ENCODE peak calls at places on chromosomes 12 and 14, in ten cellular contexts. V is effector memory CD4-positive, alpha-beta T cell; U is Panc1; D is body of pancreas; J is A549; N is left ventricle myocardium inferior; F is hepatocyte; R is cardiac muscle cell; W is tibial artery; T is PC-3. X is an unnamed sample.
A peak's percentile ranks its signal among the peaks of the same experiment; 100 is the strongest.

GRCh38 chr12:58479403-58479802 is 440.9 kb downstream of the LRIG3 start:
- DNase-seq in V (no peak), U (no peak), D (no peak), J (no peak), N (no peak), F (no peak), R (no peak), W (no peak), T (no peak), X (no peak)

GRCh38 chr12:68367136-68367535 is 35.0 kb upstream of the MDM1 start:
- DNase-seq in V (no peak), U (no peak), D (no peak), J (no peak), N (no peak), F (no peak), R (no peak), W (no peak), T (no peak), X (no peak)

GRCh38 chr12:18345021-18345735 is 83.9 kb downstream of the PIK3C2G start:
- DNase-seq in V (no peak), U (no peak), D (no peak), J (no peak), N (no peak), F (no peak), R (no peak), W (no peak), T (no peak), X (no peak)

GRCh38 chr14:26427059-26427458 is 170.8 kb downstream of the NOVA1 start:
- DNase-seq in V (no peak), U (no peak), D (no peak), J (no peak), N (no peak), F (no peak), R (no peak), W (peak; percentile 29), T (no peak), X (no peak)

GRCh38 chr12:6061661-6062060 is 62.8 kb downstream of the VWF start:
- DNase-seq in V (no peak), U (no peak), D (no peak), J (no peak), N (no peak), F (no peak), R (no peak), W (no peak), T (no peak), X (no peak)

GRCh38 chr12:67637718-67638117 is 10.8 kb upstream of the DYRK2 start:
- DNase-seq in V (no peak), U (no peak), D (no peak), J (no peak), N (no peak), F (no peak), R (no peak), W (no peak), T (no peak), X (no peak)

GRCh38 chr12:132517740-132518100 is 27.8 kb downstream of the FBRSL1 start:
- DNase-seq in V (no peak), U (no peak), D (peak; percentile 59), J (no peak), N (no peak), F (no peak), R (no peak), W (no peak), T (no peak), X (no peak)

GRCh38 chr14:53613404-53614253 is 343.0 kb downstream of the BMP4 start:
- DNase-seq in V (no peak), U (peak; percentile 69), D (peak; percentile 77), J (peak; percentile 97), N (no peak), F (peak; percentile 71), R (no peak), W (no peak), T (peak; percentile 92), X (no peak)

GRCh38 chr12:67826148-67826547 is 163.1 kb upstream of the IFNG-AS1 start:
- DNase-seq in V (no peak), U (no peak), D (no peak), J (no peak), N (no peak), F (no peak), R (no peak), W (no peak), T (no peak), X (no peak)

GRCh38 chr12:27652174-27652763 is 44.0 kb upstream of the REP15 start:
- DNase-seq in V (no peak), U (peak; percentile 69), D (peak; percentile 68), J (peak; percentile 82), N (no peak), F (peak; percentile 91), R (peak; percentile 90), W (peak; percentile 46), T (peak; percentile 97), X (peak; percentile 73)

GRCh38 chr14:85619866-85620265 is 89.9 kb downstream of the FLRT2 start:
- DNase-seq in V (no peak), U (no peak), D (no peak), J (no peak), N (no peak), F (no peak), R (no peak), W (no peak), T (no peak), X (no peak)

GRCh38 chr12:111616177-111616623 is 17.1 kb upstream of the ATXN2 start:
- DNase-seq in V (no peak), U (no peak), D (no peak), J (no peak), N (no peak), F (peak; percentile 18), R (no peak), W (no peak), T (no peak), X (no peak)

GRCh38 chr14:100348253-100348729 is 25.2 kb downstream of the SLC25A47 start:
- DNase-seq in V (no peak), U (no peak), D (no peak), J (no peak), N (no peak), F (no peak), R (no peak), W (no peak), T (no peak), X (no peak)

GRCh38 chr12:46963977-46964376 is 115.4 kb upstream of the PCED1B start:
- DNase-seq in V (no peak), U (no peak), D (peak; percentile 33), J (no peak), N (no peak), F (no peak), R (peak; percentile 78), W (no peak), T (peak; percentile 59), X (no peak)

GRCh38 chr14:69877492-69877891 is 1.7 kb upstream of the SMOC1 start:
- DNase-seq in V (no peak), U (peak; percentile 4), D (no peak), J (peak; percentile 51), N (no peak), F (peak; percentile 41), R (peak; percentile 60), W (no peak), T (no peak), X (no peak)

GRCh38 chr12:113247123-113248045 is 26.1 kb downstream of the TPCN1 start:
- DNase-seq in V (no peak), U (no peak), D (peak; percentile 46), J (no peak), N (no peak), F (peak; percentile 45), R (no peak), W (peak; percentile 55), T (peak; percentile 48), X (no peak)

DNA sequence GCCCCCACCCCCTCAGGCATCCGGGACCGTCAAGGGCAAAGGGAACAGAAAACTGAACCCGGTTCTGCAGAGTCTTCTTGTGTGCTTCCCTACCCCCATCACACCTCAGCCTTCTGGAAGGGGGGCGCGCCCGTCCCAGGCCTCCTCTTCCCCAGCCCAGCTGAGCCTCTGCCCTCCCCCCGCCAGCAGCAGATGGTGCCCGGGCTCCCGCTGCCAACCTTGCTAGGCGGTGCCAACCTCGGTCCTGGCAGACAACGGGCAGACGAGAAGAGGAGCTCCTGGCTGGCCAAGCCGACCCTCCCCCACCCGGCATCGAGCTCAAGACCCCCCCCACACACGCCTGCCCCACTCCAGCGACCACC is 8.7 kb downstream of the STAC3 start:
- DNase-seq in V (no peak), U (no peak), D (peak; percentile 76), J (no peak), N (peak; percentile 60), F (no peak), R (no peak), W (no peak), T (no peak), X (no peak)
- H3K4me3 ChIP-seq in V (peak overlapping the region; percentile 37), U (peak overlapping the region; percentile 56), D (no peak overlapping the region), J (peak overlapping the region; percentile 48), N (peak overlapping the region; percentile 60), F (peak overlapping the region; percentile 71), R (no peak overlapping the region), W (peak overlapping the region; percentile 33), T (peak overlapping the region; percentile 68), X (no peak overlapping the region)

DNA sequence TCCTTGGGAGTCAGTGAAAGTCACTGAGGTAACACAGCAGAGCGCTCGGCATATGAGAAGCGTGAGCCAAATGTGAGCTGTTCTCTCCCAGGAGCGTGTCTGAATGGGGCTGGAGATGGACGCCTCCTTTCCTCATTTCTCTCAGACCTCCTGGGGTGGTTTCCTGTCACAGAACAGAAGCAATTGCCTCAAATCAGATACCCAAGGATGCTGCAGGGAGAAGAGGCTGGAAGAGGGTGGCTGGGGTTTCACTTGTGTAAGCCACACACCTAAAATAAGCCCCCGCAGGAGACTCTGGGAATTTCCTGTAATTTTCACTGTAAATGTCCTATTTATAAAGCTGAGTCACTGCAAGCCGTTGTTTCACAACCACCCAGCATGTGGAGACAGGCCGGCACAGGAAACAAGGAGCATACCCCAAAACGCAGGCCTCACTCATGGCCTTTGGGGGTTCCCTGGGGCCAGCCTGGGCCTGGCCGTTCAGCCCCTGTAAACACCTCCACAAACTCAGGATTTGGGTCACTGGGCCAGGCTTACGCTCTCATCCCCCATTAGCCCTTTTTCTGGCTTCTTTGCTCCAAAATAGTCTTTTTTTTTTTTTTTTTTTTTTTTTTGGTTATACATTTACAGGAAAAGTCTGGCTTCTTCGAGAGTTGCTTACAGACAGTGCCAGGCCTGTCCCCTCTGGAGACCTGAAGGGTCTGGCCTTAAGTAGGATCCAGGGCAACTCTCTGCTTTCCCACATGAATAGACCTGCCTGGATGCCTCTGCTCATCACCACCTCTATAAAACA is 55.3 kb downstream of the VCPKMT start:
- DNase-seq in V (peak; percentile 39), U (no peak), D (peak; percentile 57), J (peak; percentile 86), N (peak; percentile 38), F (peak; percentile 81), R (no peak), W (peak; percentile 82), T (peak; percentile 88), X (no peak)
- H3K4me1 ChIP-seq in V (peaks cover 58% of the 10 kb centered on the region), U (peaks cover 38% of the 10 kb centered on the region), D (peaks cover 29% of the 10 kb centered on the region), J (peaks cover 39% of the 10 kb centered on the region), N (peaks cover 42% of the 10 kb centered on the region), F (peaks cover 34% of the 10 kb centered on the region), R (no peaks in the 10 kb centered on the region), W (peaks cover 34% of the 10 kb centered on the region), T (peaks cover 38% of the 10 kb centered on the region), X (peaks cover 17% of the 10 kb centered on the region)

GRCh38 chr12:34526946-34527345 is 504.6 kb downstream of the ALG10 start:
- DNase-seq in V (no peak), U (peak; percentile 13), D (no peak), J (no peak), N (no peak), F (no peak), R (no peak), W (no peak), T (peak; percentile 91), X (no peak)
- H3K9me3 ChIP-seq in V (no peaks in the 10 kb centered on the region), U (peaks cover 3% of the 10 kb centered on the region), D (no peaks in the 10 kb centered on the region), J (no peaks in the 10 kb centered on the region), N (peaks cover 39% of the 10 kb centered on the region), F (no peaks in the 10 kb centered on the region), R (peaks cover 3% of the 10 kb centered on the region), W (peaks cover under 1% of the 10 kb centered on the region), T (peaks cover 15% of the 10 kb centered on the region), X (peaks cover 2% of the 10 kb centered on the region)

GRCh38 chr14:57169901-57170300 is 98.8 kb downstream of the EXOC5 start:
- DNase-seq in V (no peak), U (no peak), D (no peak), J (no peak), N (no peak), F (no peak), R (no peak), W (no peak), T (no peak), X (peak; percentile 29)
- H3K4me3 ChIP-seq in V (no peak overlapping the region), U (no peak overlapping the region), D (no peak overlapping the region), J (no peak overlapping the region), N (no peak overlapping the region), F (no peak overlapping the region), R (no peak overlapping the region), W (no peak overlapping the region), T (no peak overlapping the region), X (no peak overlapping the region)

X was measured in HAP-1.